ENCODE peak calls at places on chromosome 19, in seven cellular contexts. L is head of caudate nucleus; T is naive thymus-derived CD4-positive, alpha-beta T cell; B is activated naive CD8-positive, alpha-beta T cell treated with anti-CD3 and anti-CD28 coated beads, Interleukin-2, amount 50 U/mL, for 24 hours; G is COR-L47; H is T-helper 1 cell; U is stimulated activated CD4-positive, alpha-beta T cell treated with anti-CD3 and anti-CD28 coated beads, Interleukin-4, amount 100 ng/mL, for 4 hours. Z is an unnamed sample.
A peak's percentile ranks its signal among the peaks of the same experiment; 100 is the strongest.

GRCh38 chr19:58368561-58369360 is 6.2 kb upstream of the ZNF497 start:
- DNase-seq in B (no peak), G (no peak), H (no peak), U (no peak), T (no peak), L (no peak), Z (no peak)

GRCh38 chr19:10921909-10922637 is 6.4 kb downstream of the YIPF2 start:
- DNase-seq in G (no peak), U (no peak), T (no peak), B (no peak), L (no peak), H (no peak), Z (no peak)

GRCh38 chr19:18119243-18120105 is 21.9 kb downstream of the MAST3 start:
- DNase-seq in U (peak; percentile 78), L (peak; percentile 69), H (peak; percentile 46), G (no peak), B (peak; percentile 51), T (peak; percentile 74), Z (peak; percentile 58)

GRCh38 chr19:2477141-2477710 is 1.3 kb downstream of the GADD45B start:
- DNase-seq in T (no peak), B (peak; percentile 48), H (no peak), G (no peak), U (peak; percentile 27), L (peak; percentile 32), Z (no peak)

GRCh38 chr19:35174226-35174625 is 19.7 kb downstream of the FXYD5 start:
- DNase-seq in L (no peak), T (no peak), H (no peak), U (no peak), B (no peak), G (no peak), Z (no peak)

GRCh38 chr19:22945560-22945959 is 57.4 kb downstream of the ZNF728 start:
- DNase-seq in G (peak; percentile 18), U (no peak), B (no peak), T (no peak), L (no peak), H (no peak), Z (no peak)

GRCh38 chr19:45960595-45961235 is 12.9 kb downstream of the NOVA2 start:
- DNase-seq in L (no peak), U (no peak), G (no peak), H (no peak), T (no peak), B (no peak), Z (no peak)

GRCh38 chr19:49224856-49225255 is 67.3 kb downstream of the TRPM4 start:
- DNase-seq in U (no peak), L (peak; percentile 36), T (no peak), B (peak; percentile 36), G (peak; percentile 36), H (no peak), Z (no peak)

GRCh38 chr19:18098891-18099622 is 1.5 kb downstream of the MAST3 start:
- DNase-seq in U (peak; percentile 44), H (no peak), G (no peak), L (peak; percentile 61), T (peak; percentile 43), B (peak; percentile 72), Z (peak; percentile 39)

GRCh38 chr19:46191356-46191755 is 38.2 kb upstream of the IGFL1 start:
- DNase-seq in U (no peak), G (no peak), B (no peak), T (no peak), L (no peak), H (no peak), Z (no peak)

GRCh38 chr19:49588370-49589122 is 2.4 kb upstream of the PRR12 start:
- DNase-seq in T (peak; percentile 70), G (no peak), B (no peak), L (no peak), U (peak; percentile 44), H (no peak), Z (peak; percentile 33)

GRCh38 chr19:18469245-18470107 is 31.5 kb upstream of the ISYNA1 start:
- DNase-seq in G (no peak), L (peak; percentile 76), T (peak; percentile 31), U (peak; percentile 26), H (peak; percentile 53), B (peak; percentile 75), Z (peak; percentile 58)

GRCh38 chr19:40265055-40265762 is 19.9 kb downstream of the AKT2 start:
- DNase-seq in H (no peak), U (no peak), G (no peak), B (no peak), T (peak; percentile 3), L (no peak), Z (no peak)

GRCh38 chr19:633068-633785 is at the start of gene POLRMT:
- DNase-seq in H (peak; percentile 94), B (peak; percentile 96), G (peak; percentile 98), L (peak; percentile 97), T (peak; percentile 96), U (peak; percentile 97), Z (peak; percentile 97)

GRCh38 chr19:8517551-8518442 is 3.8 kb upstream of the ZNF414 start:
- DNase-seq in U (peak; percentile 32), T (peak; percentile 68), H (peak; percentile 51), L (no peak), B (no peak), G (no peak), Z (peak; percentile 21)

GRCh38 chr19:51367565-51368365 is 1.0 kb downstream of the CLDND2 start:
- DNase-seq in L (peak; percentile 98), T (peak; percentile 87), B (peak; percentile 99), H (peak; percentile 92), U (peak; percentile 95), G (no peak), Z (peak; percentile 94)

GRCh38 chr19:16773259-16773658 is 53.6 kb downstream of the NWD1 start:
- DNase-seq in L (no peak), G (no peak), H (no peak), B (no peak), U (no peak), T (no peak), Z (no peak)

GRCh38 chr19:46426506-46427162 is 2.1 kb downstream of the PNMA8C start:
- DNase-seq in U (no peak), G (peak; percentile 76), L (peak; percentile 84), T (no peak), B (peak; percentile 65), H (no peak), Z (peak; percentile 26)

GRCh38 chr19:32041681-32042292 is 303.6 kb upstream of the ZNF507 start:
- DNase-seq in G (no peak), B (peak; percentile 34), L (peak; percentile 66), T (no peak), U (no peak), H (no peak), Z (no peak)

GRCh38 chr19:5268801-5269200 is 71.8 kb downstream of the PTPRS start:
- DNase-seq in H (no peak), L (no peak), B (no peak), T (no peak), G (no peak), U (no peak), Z (no peak)

GRCh38 chr19:2790557-2791271 is 5.4 kb downstream of the THOP1 start:
- DNase-seq in G (no peak), H (no peak), L (no peak), B (no peak), U (no peak), T (no peak), Z (no peak)

GRCh38 chr19:8332976-8333770 is 9.9 kb downstream of the KANK3 start:
- DNase-seq in U (no peak), L (no peak), G (no peak), T (no peak), H (no peak), B (no peak), Z (no peak)

GRCh38 chr19:7083076-7083956 is 13.8 kb downstream of the ZNF557 start:
- DNase-seq in T (no peak), U (no peak), B (no peak), L (no peak), G (no peak), H (no peak), Z (no peak)

GRCh38 chr19:6030214-6030507 is 52.2 kb upstream of the RANBP3 start:
- DNase-seq in U (no peak), G (no peak), T (no peak), L (no peak), H (no peak), B (no peak), Z (no peak)

GRCh38 chr19:30630289-30631034 is 258.3 kb downstream of the ZNF536 start:
- DNase-seq in T (no peak), H (no peak), L (no peak), B (no peak), U (no peak), G (no peak), Z (no peak)

GRCh38 chr19:4991996-4992698 is 23.2 kb downstream of the KDM4B start:
- DNase-seq in T (no peak), H (no peak), B (no peak), G (no peak), L (no peak), U (no peak), Z (no peak)

GRCh38 chr19:6374179-6374709 is 1.5 kb downstream of the PSPN start:
- DNase-seq in L (no peak), U (no peak), T (no peak), H (no peak), G (no peak), B (no peak), Z (no peak)

GRCh38 chr19:45782820-45783785 is 813 bp upstream of the DMPK start:
- DNase-seq in T (no peak), U (no peak), B (no peak), L (no peak), H (no peak), G (no peak), Z (no peak)

GRCh38 chr19:16824658-16825311 is 4.4 kb upstream of the SIN3B start:
- DNase-seq in B (no peak), G (no peak), H (no peak), L (no peak), U (no peak), T (no peak), Z (no peak)

GRCh38 chr19:51448011-51448744 is 10.1 kb downstream of the SIGLEC8 start:
- DNase-seq in L (no peak), H (no peak), B (peak; percentile 65), G (no peak), T (no peak), U (peak; percentile 67), Z (peak; percentile 42)

GRCh38 chr19:1567116-1567847 is 843 bp downstream of the MEX3D start:
- DNase-seq in B (peak; percentile 16), U (no peak), H (no peak), T (no peak), L (no peak), G (no peak), Z (no peak)

GRCh38 chr19:28961772-28962500 is 251.0 kb downstream of the UQCRFS1 start:
- DNase-seq in G (no peak), B (no peak), U (no peak), H (no peak), L (no peak), T (no peak), Z (no peak)

GRCh38 chr19:10346509-10346908 is 7.1 kb upstream of the ICAM3 start:
- DNase-seq in L (no peak), U (no peak), B (no peak), T (no peak), G (no peak), H (no peak), Z (no peak)